ENCODE peak calls at places on chromosome 22, in ten cellular contexts. One of them, this sample, is unnamed.

GRCh38 chr22:40300884-40301672 is 45.2 kb upstream of the ADSL start:
- DNase-seq in CD8-positive, alpha-beta T cell: no peak
- DNase-seq in pancreas: no peak
- DNase-seq in transverse colon: no peak
- DNase-seq in lung: no peak
- DNase-seq in mucosa of descending colon: no peak
- DNase-seq in left ventricle myocardium inferior: no peak
- DNase-seq in left lung: no peak
- DNase-seq in right lobe of liver: no peak
- DNase-seq in heart right ventricle: no peak
- DNase-seq in this sample: no peak

GRCh38 chr22:37308385-37309200 is 26.3 kb downstream of the CYTH4 start:
- DNase-seq in CD8-positive, alpha-beta T cell: no peak
- DNase-seq in pancreas: no peak
- DNase-seq in transverse colon: no peak
- DNase-seq in lung: no peak
- DNase-seq in mucosa of descending colon: no peak
- DNase-seq in left ventricle myocardium inferior: no peak
- DNase-seq in left lung: no peak
- DNase-seq in right lobe of liver: no peak
- DNase-seq in heart right ventricle: no peak
- DNase-seq in this sample: no peak

GRCh38 chr22:33568934-33569496 is 351.3 kb downstream of the LARGE1 start:
- DNase-seq in CD8-positive, alpha-beta T cell: no peak
- DNase-seq in pancreas: no peak
- DNase-seq in transverse colon: no peak
- DNase-seq in lung: no peak
- DNase-seq in mucosa of descending colon: no peak
- DNase-seq in left ventricle myocardium inferior: no peak
- DNase-seq in left lung: no peak
- DNase-seq in right lobe of liver: no peak
- DNase-seq in heart right ventricle: no peak
- DNase-seq in this sample: no peak

GRCh38 chr22:49913446-49913845 is 4.8 kb downstream of the ALG12 start:
- DNase-seq in CD8-positive, alpha-beta T cell: no peak
- DNase-seq in pancreas: no peak
- DNase-seq in transverse colon: no peak
- DNase-seq in lung: no peak
- DNase-seq in mucosa of descending colon: no peak
- DNase-seq in left ventricle myocardium inferior: no peak
- DNase-seq in left lung: no peak
- DNase-seq in right lobe of liver: no peak
- DNase-seq in heart right ventricle: no peak
- DNase-seq in this sample: no peak

GRCh38 chr22:31235076-31235475 is 23.0 kb downstream of the LIMK2 start:
- DNase-seq in CD8-positive, alpha-beta T cell: no peak
- DNase-seq in pancreas: no peak
- DNase-seq in transverse colon: no peak
- DNase-seq in lung: no peak
- DNase-seq in mucosa of descending colon: no peak
- DNase-seq in left ventricle myocardium inferior: no peak
- DNase-seq in left lung: no peak
- DNase-seq in right lobe of liver: no peak
- DNase-seq in heart right ventricle: no peak
- DNase-seq in this sample: no peak

GRCh38 chr22:32905400-32905799 is 103.9 kb downstream of the TIMP3 start:
- DNase-seq in CD8-positive, alpha-beta T cell: no peak
- DNase-seq in pancreas: no peak
- DNase-seq in transverse colon: no peak
- DNase-seq in lung: no peak
- DNase-seq in mucosa of descending colon: no peak
- DNase-seq in left ventricle myocardium inferior: no peak
- DNase-seq in left lung: no peak
- DNase-seq in right lobe of liver: no peak
- DNase-seq in heart right ventricle: no peak
- DNase-seq in this sample: no peak

GRCh38 chr22:49662681-49663080 is 165.0 kb downstream of the BRD1 start:
- DNase-seq in CD8-positive, alpha-beta T cell: no peak
- DNase-seq in pancreas: no peak
- DNase-seq in transverse colon: no peak
- DNase-seq in lung: no peak
- DNase-seq in mucosa of descending colon: no peak
- DNase-seq in left ventricle myocardium inferior: no peak
- DNase-seq in left lung: no peak
- DNase-seq in right lobe of liver: no peak
- DNase-seq in heart right ventricle: no peak
- DNase-seq in this sample: no peak

GRCh38 chr22:50067244-50067643 is 9.1 kb upstream of the TTLL8 start:
- DNase-seq in CD8-positive, alpha-beta T cell: no peak
- DNase-seq in pancreas: no peak
- DNase-seq in transverse colon: no peak
- DNase-seq in lung: no peak
- DNase-seq in mucosa of descending colon: no peak
- DNase-seq in left ventricle myocardium inferior: no peak
- DNase-seq in left lung: no peak
- DNase-seq in right lobe of liver: no peak
- DNase-seq in heart right ventricle: no peak
- DNase-seq in this sample: no peak

GRCh38 chr22:33678523-33678922 is 241.8 kb downstream of the LARGE1 start:
- DNase-seq in CD8-positive, alpha-beta T cell: no peak
- DNase-seq in pancreas: no peak
- DNase-seq in transverse colon: no peak
- DNase-seq in lung: no peak
- DNase-seq in mucosa of descending colon: no peak
- DNase-seq in left ventricle myocardium inferior: no peak
- DNase-seq in left lung: no peak
- DNase-seq in right lobe of liver: no peak
- DNase-seq in heart right ventricle: no peak
- DNase-seq in this sample: no peak

GRCh38 chr22:27174970-27175369 is 517.6 kb downstream of the MIAT start:
- DNase-seq in CD8-positive, alpha-beta T cell: no peak
- DNase-seq in pancreas: no peak
- DNase-seq in transverse colon: no peak
- DNase-seq in lung: no peak
- DNase-seq in mucosa of descending colon: no peak
- DNase-seq in left ventricle myocardium inferior: no peak
- DNase-seq in left lung: no peak
- DNase-seq in right lobe of liver: no peak
- DNase-seq in heart right ventricle: no peak
- DNase-seq in this sample: no peak

GRCh38 chr22:28268176-28268575 is 349.1 kb upstream of the PITPNB start:
- DNase-seq in CD8-positive, alpha-beta T cell: no peak
- DNase-seq in pancreas: no peak
- DNase-seq in transverse colon: no peak
- DNase-seq in lung: no peak
- DNase-seq in mucosa of descending colon: no peak
- DNase-seq in left ventricle myocardium inferior: no peak
- DNase-seq in left lung: no peak
- DNase-seq in right lobe of liver: no peak
- DNase-seq in heart right ventricle: no peak
- DNase-seq in this sample: no peak

GRCh38 chr22:36385491-36386350 is 2.0 kb downstream of the MYH9 start:
- DNase-seq in CD8-positive, alpha-beta T cell: no peak
- DNase-seq in pancreas: peak; percentile 94
- DNase-seq in transverse colon: peak; percentile 61
- DNase-seq in lung: peak; percentile 83
- DNase-seq in mucosa of descending colon: no peak
- DNase-seq in left ventricle myocardium inferior: peak; percentile 51
- DNase-seq in left lung: peak; percentile 68
- DNase-seq in right lobe of liver: peak; percentile 83
- DNase-seq in heart right ventricle: no peak
- DNase-seq in this sample: peak; percentile 50

GRCh38 chr22:32475428-32476010 is 908 bp downstream of the FBXO7 start:
- DNase-seq in CD8-positive, alpha-beta T cell: no peak
- DNase-seq in pancreas: peak; percentile 18
- DNase-seq in transverse colon: peak; percentile 47
- DNase-seq in lung: peak; percentile 39
- DNase-seq in mucosa of descending colon: peak; percentile 50
- DNase-seq in left ventricle myocardium inferior: peak; percentile 26
- DNase-seq in left lung: peak; percentile 39
- DNase-seq in right lobe of liver: peak; percentile 35
- DNase-seq in heart right ventricle: peak; percentile 23
- DNase-seq in this sample: no peak

GRCh38 chr22:38873469-38874411 is 1.7 kb upstream of the CBX6 start:
- DNase-seq in CD8-positive, alpha-beta T cell: no peak
- DNase-seq in pancreas: no peak
- DNase-seq in transverse colon: no peak
- DNase-seq in lung: no peak
- DNase-seq in mucosa of descending colon: no peak
- DNase-seq in left ventricle myocardium inferior: no peak
- DNase-seq in left lung: no peak
- DNase-seq in right lobe of liver: no peak
- DNase-seq in heart right ventricle: no peak
- DNase-seq in this sample: peak; percentile 11

GRCh38 chr22:46684706-46685105 is 53.3 kb downstream of the CERK start:
- DNase-seq in CD8-positive, alpha-beta T cell: no peak
- DNase-seq in pancreas: no peak
- DNase-seq in transverse colon: peak; percentile 36
- DNase-seq in lung: no peak
- DNase-seq in mucosa of descending colon: no peak
- DNase-seq in left ventricle myocardium inferior: peak; percentile 55
- DNase-seq in left lung: no peak
- DNase-seq in right lobe of liver: no peak
- DNase-seq in heart right ventricle: peak; percentile 35
- DNase-seq in this sample: no peak

GRCh38 chr22:46681010-46681409 is 57.0 kb downstream of the CERK start:
- DNase-seq in CD8-positive, alpha-beta T cell: no peak
- DNase-seq in pancreas: no peak
- DNase-seq in transverse colon: no peak
- DNase-seq in lung: no peak
- DNase-seq in mucosa of descending colon: no peak
- DNase-seq in left ventricle myocardium inferior: no peak
- DNase-seq in left lung: no peak
- DNase-seq in right lobe of liver: no peak
- DNase-seq in heart right ventricle: no peak
- DNase-seq in this sample: no peak

GRCh38 chr22:46678785-46679700 is 58.9 kb downstream of the GRAMD4 start:
- DNase-seq in CD8-positive, alpha-beta T cell: no peak
- DNase-seq in pancreas: no peak
- DNase-seq in transverse colon: no peak
- DNase-seq in lung: no peak
- DNase-seq in mucosa of descending colon: no peak
- DNase-seq in left ventricle myocardium inferior: no peak
- DNase-seq in left lung: no peak
- DNase-seq in right lobe of liver: no peak
- DNase-seq in heart right ventricle: no peak
- DNase-seq in this sample: no peak

GRCh38 chr22:46679711-46680269 is 58.3 kb downstream of the CERK start:
- DNase-seq in CD8-positive, alpha-beta T cell: no peak
- DNase-seq in pancreas: no peak
- DNase-seq in transverse colon: no peak
- DNase-seq in lung: no peak
- DNase-seq in mucosa of descending colon: no peak
- DNase-seq in left ventricle myocardium inferior: no peak
- DNase-seq in left lung: no peak
- DNase-seq in right lobe of liver: no peak
- DNase-seq in heart right ventricle: no peak
- DNase-seq in this sample: no peak

DNA sequence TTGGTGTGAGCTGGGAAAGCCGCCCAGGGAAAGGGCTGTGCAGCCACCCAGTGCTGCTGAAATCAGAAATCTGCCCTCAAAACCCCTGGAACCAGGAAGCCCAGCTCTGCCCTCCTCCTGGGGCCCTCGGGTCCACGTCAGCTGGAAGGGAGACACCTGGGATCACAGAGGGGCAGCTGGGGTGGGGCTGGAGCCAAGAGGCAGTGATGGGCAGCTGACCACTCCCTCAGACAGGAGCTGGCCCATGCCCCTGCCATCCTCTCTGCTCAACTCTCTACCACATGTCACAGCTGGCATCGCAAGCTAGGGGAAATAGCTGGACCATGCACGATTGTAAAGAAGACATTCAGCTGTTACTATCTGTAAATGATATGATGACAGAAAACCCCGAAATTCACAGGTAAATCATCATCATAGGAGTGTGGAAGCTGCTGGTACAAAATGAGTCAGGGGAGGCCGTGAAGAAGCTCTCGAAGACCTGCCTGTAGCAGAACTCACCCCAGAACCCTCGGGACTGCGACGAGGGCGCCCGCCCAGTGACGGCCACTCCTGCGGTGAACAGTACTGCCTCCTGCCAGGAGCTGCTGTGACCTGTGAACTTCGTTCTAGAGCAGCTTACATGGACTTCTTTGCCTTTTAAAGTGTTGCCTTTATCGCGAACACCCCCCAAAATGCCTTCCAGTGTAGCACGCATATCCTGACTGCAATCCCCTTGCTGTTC is 55.9 kb downstream of the CERK start:
- DNase-seq in CD8-positive, alpha-beta T cell: no peak
- DNase-seq in pancreas: no peak
- DNase-seq in transverse colon: no peak
- DNase-seq in lung: no peak
- DNase-seq in mucosa of descending colon: no peak
- DNase-seq in left ventricle myocardium inferior: no peak
- DNase-seq in left lung: no peak
- DNase-seq in right lobe of liver: no peak
- DNase-seq in heart right ventricle: peak; percentile 12
- DNase-seq in this sample: no peak
- H3K4me1 ChIP-seq in CD8-positive, alpha-beta T cell: peaks cover 18% of the 10 kb centered on the region
- H3K4me1 ChIP-seq in pancreas: peaks cover 18% of the 10 kb centered on the region
- H3K4me1 ChIP-seq in transverse colon: peaks cover 23% of the 10 kb centered on the region
- H3K4me1 ChIP-seq in lung: peaks cover 5% of the 10 kb centered on the region
- H3K4me1 ChIP-seq in mucosa of descending colon: peaks cover 34% of the 10 kb centered on the region
- H3K4me1 ChIP-seq in left ventricle myocardium inferior: peaks cover 75% of the 10 kb centered on the region
- H3K4me1 ChIP-seq in left lung: peaks cover 41% of the 10 kb centered on the region
- H3K4me1 ChIP-seq in right lobe of liver: no peaks in the 10 kb centered on the region
- H3K4me1 ChIP-seq in heart right ventricle: peaks cover 52% of the 10 kb centered on the region
- H3K4me1 ChIP-seq in this sample: peaks cover 13% of the 10 kb centered on the region

GRCh38 chr22:42857845-42858481 is 890 bp upstream of the ARFGAP3 start:
- DNase-seq in CD8-positive, alpha-beta T cell: no peak
- DNase-seq in pancreas: peak; percentile 64
- DNase-seq in transverse colon: no peak
- DNase-seq in lung: no peak
- DNase-seq in mucosa of descending colon: peak; percentile 22
- DNase-seq in left ventricle myocardium inferior: no peak
- DNase-seq in left lung: no peak
- DNase-seq in right lobe of liver: no peak
- DNase-seq in heart right ventricle: no peak
- DNase-seq in this sample: no peak
- H3K4me3 ChIP-seq in CD8-positive, alpha-beta T cell: peak overlapping the region; percentile 85
- H3K4me3 ChIP-seq in pancreas: peak overlapping the region; percentile 88
- H3K4me3 ChIP-seq in transverse colon: no peak overlapping the region
- H3K4me3 ChIP-seq in lung: no peak overlapping the region
- H3K4me3 ChIP-seq in mucosa of descending colon: peak overlapping the region; percentile 81
- H3K4me3 ChIP-seq in left ventricle myocardium inferior: peak overlapping the region; percentile 92
- H3K4me3 ChIP-seq in left lung: peak overlapping the region; percentile 90
- H3K4me3 ChIP-seq in right lobe of liver: peak overlapping the region; percentile 87
- H3K4me3 ChIP-seq in heart right ventricle: peak overlapping the region; percentile 87
- H3K4me3 ChIP-seq in this sample: peak overlapping the region; percentile 74

GRCh38 chr22:29313126-29314071 is 2.1 kb downstream of the RASL10A start:
- DNase-seq in CD8-positive, alpha-beta T cell: no peak
- DNase-seq in pancreas: no peak
- DNase-seq in transverse colon: peak; percentile 48
- DNase-seq in lung: no peak
- DNase-seq in mucosa of descending colon: no peak
- DNase-seq in left ventricle myocardium inferior: no peak
- DNase-seq in left lung: no peak
- DNase-seq in right lobe of liver: no peak
- DNase-seq in heart right ventricle: peak; percentile 52
- DNase-seq in this sample: no peak
- H3K4me1 ChIP-seq in CD8-positive, alpha-beta T cell: peaks cover 17% of the 10 kb centered on the region
- H3K4me1 ChIP-seq in pancreas: no peaks in the 10 kb centered on the region
- H3K4me1 ChIP-seq in transverse colon: peaks cover 52% of the 10 kb centered on the region
- H3K4me1 ChIP-seq in lung: peaks cover 6% of the 10 kb centered on the region
- H3K4me1 ChIP-seq in mucosa of descending colon: peaks cover 62% of the 10 kb centered on the region
- H3K4me1 ChIP-seq in left ventricle myocardium inferior: peaks cover 77% of the 10 kb centered on the region
- H3K4me1 ChIP-seq in left lung: peaks cover 72% of the 10 kb centered on the region
- H3K4me1 ChIP-seq in right lobe of liver: peaks cover 12% of the 10 kb centered on the region
- H3K4me1 ChIP-seq in heart right ventricle: peaks cover 68% of the 10 kb centered on the region
- H3K4me1 ChIP-seq in this sample: peaks cover 28% of the 10 kb centered on the region

GRCh38 chr22:24153353-24153752 is 27.9 kb upstream of the SUSD2 start:
- DNase-seq in CD8-positive, alpha-beta T cell: peak; percentile 16
- DNase-seq in pancreas: no peak
- DNase-seq in transverse colon: peak; percentile 39
- DNase-seq in lung: no peak
- DNase-seq in mucosa of descending colon: peak; percentile 33
- DNase-seq in left ventricle myocardium inferior: no peak
- DNase-seq in left lung: no peak
- DNase-seq in right lobe of liver: no peak
- DNase-seq in heart right ventricle: no peak
- DNase-seq in this sample: peak; percentile 50
- H3K4me3 ChIP-seq in CD8-positive, alpha-beta T cell: peak overlapping the region; percentile 20
- H3K4me3 ChIP-seq in pancreas: no peak overlapping the region
- H3K4me3 ChIP-seq in transverse colon: no peak overlapping the region
- H3K4me3 ChIP-seq in lung: no peak overlapping the region
- H3K4me3 ChIP-seq in mucosa of descending colon: no peak overlapping the region
- H3K4me3 ChIP-seq in left ventricle myocardium inferior: no peak overlapping the region
- H3K4me3 ChIP-seq in left lung: no peak overlapping the region
- H3K4me3 ChIP-seq in right lobe of liver: no peak overlapping the region
- H3K4me3 ChIP-seq in heart right ventricle: no peak overlapping the region
- H3K4me3 ChIP-seq in this sample: peak overlapping the region; percentile 3